ENCODE peak calls at places on chromosomes 7 and 10, in seven cellular contexts. S is effector memory CD4-positive, alpha-beta T cell; D is GM23338; W is astrocyte; Y is CD8-positive, alpha-beta memory T cell; E is endodermal cell; V is A549. R is an unnamed sample.

GRCh38 chr10:102413053-102413705 is 5.4 kb downstream of the PSD start:
- DNase-seq in S (no peak), W (no peak), V (no peak), Y (peak; percentile 43), D (peak; percentile 79), E (peak; percentile 65), R (no peak)

GRCh38 chr10:43201545-43202131 is 63.4 kb downstream of the CSGALNACT2 start:
- DNase-seq in D (no peak), V (no peak), W (no peak), E (peak; percentile 49), S (no peak), Y (no peak), R (no peak)

GRCh38 chr7:77288676-77289320 is 89.2 kb upstream of the FGL2 start:
- DNase-seq in Y (no peak), W (no peak), V (no peak), D (no peak), E (no peak), S (no peak), R (no peak)

GRCh38 chr10:48450233-48450810 is 143.8 kb downstream of the MAPK8 start:
- DNase-seq in W (no peak), V (no peak), D (no peak), Y (no peak), S (no peak), E (no peak), R (no peak)

GRCh38 chr7:47302560-47302959 is 279.4 kb downstream of the TNS3 start:
- DNase-seq in D (no peak), Y (no peak), S (no peak), V (no peak), E (no peak), W (no peak), R (no peak)

GRCh38 chr10:124084693-124085092 is 8.7 kb downstream of the CHST15 start:
- DNase-seq in S (no peak), Y (no peak), W (no peak), V (no peak), E (no peak), D (no peak), R (no peak)

GRCh38 chr10:96765406-96766240 is 45.3 kb upstream of the PIK3AP1 start:
- DNase-seq in D (peak; percentile 63), W (peak; percentile 31), S (peak; percentile 41), V (peak; percentile 53), E (peak; percentile 65), Y (peak; percentile 64), R (peak; percentile 47)

GRCh38 chr10:70920519-70920918 is 32.2 kb upstream of the PCBD1 start:
- DNase-seq in W (no peak), V (no peak), Y (no peak), E (no peak), S (no peak), D (no peak), R (no peak)

GRCh38 chr7:35185908-35186731 is 67.8 kb downstream of the TBX20 start:
- DNase-seq in S (no peak), W (peak; percentile 66), Y (no peak), V (no peak), E (peak; percentile 87), D (peak; percentile 64), R (peak; percentile 79)

GRCh38 chr7:28211006-28211405 is 30.4 kb upstream of the JAZF1 start:
- DNase-seq in E (no peak), V (no peak), W (peak; percentile 20), S (no peak), D (no peak), Y (no peak), R (peak; percentile 23)

GRCh38 chr7:134629445-134629844 is 17.2 kb upstream of the BPGM start:
- DNase-seq in S (no peak), D (no peak), W (no peak), E (no peak), Y (no peak), V (no peak), R (no peak)

GRCh38 chr10:79055892-79056291 is 12.9 kb upstream of the ZMIZ1 start:
- DNase-seq in Y (no peak), S (no peak), D (no peak), E (no peak), W (no peak), V (no peak), R (no peak)

GRCh38 chr10:68153473-68154210 is 44.4 kb downstream of the MYPN start:
- DNase-seq in E (peak; percentile 78), S (no peak), Y (no peak), D (peak; percentile 88), V (peak; percentile 97), W (peak; percentile 99), R (peak; percentile 98)

GRCh38 chr7:15870337-15870736 is 183.9 kb upstream of the MEOX2 start:
- DNase-seq in Y (no peak), E (no peak), W (no peak), S (no peak), D (no peak), V (no peak), R (no peak)

GRCh38 chr7:147411011-147411614 is 1179.5 kb upstream of the C7orf33 start:
- DNase-seq in D (no peak), W (no peak), V (no peak), E (no peak), S (no peak), Y (no peak), R (no peak)

GRCh38 chr7:4871056-4871680 is 9.3 kb upstream of the PAPOLB start:
- DNase-seq in Y (peak; percentile 3), D (no peak), V (no peak), S (no peak), E (no peak), W (no peak), R (peak; percentile 4)

GRCh38 chr10:132044803-132045202 is 20.9 kb upstream of the JAKMIP3 start:
- DNase-seq in V (no peak), D (no peak), Y (no peak), E (no peak), W (no peak), S (no peak), R (no peak)

GRCh38 chr7:50860598-50860997 is 77.9 kb upstream of the GRB10 start:
- DNase-seq in V (no peak), D (no peak), W (no peak), Y (no peak), S (no peak), E (no peak), R (no peak)

GRCh38 chr7:137667633-137668387 is 179.0 kb downstream of the DGKI start:
- DNase-seq in V (peak; percentile 11), D (no peak), W (peak; percentile 97), S (no peak), E (no peak), Y (no peak), R (peak; percentile 52)

GRCh38 chr10:128448796-128449195 is 322.6 kb upstream of the MKI67 start:
- DNase-seq in Y (no peak), W (no peak), E (no peak), V (no peak), D (no peak), S (no peak), R (no peak)
- H3K4me1 ChIP-seq in Y (no peaks in the 10 kb centered on the region), W (no peaks in the 10 kb centered on the region), E (no peaks in the 10 kb centered on the region), V (no peaks in the 10 kb centered on the region), D (no peaks in the 10 kb centered on the region), S (no peaks in the 10 kb centered on the region), R (no peaks in the 10 kb centered on the region)

GRCh38 chr10:103600325-103600724 is 106.8 kb downstream of the NEURL1 start:
- DNase-seq in S (no peak), E (no peak), W (no peak), D (no peak), V (no peak), Y (no peak), R (no peak)

GRCh38 chr10:103602852-103603155 is 109.3 kb downstream of the NEURL1 start:
- DNase-seq in D (no peak), W (no peak), S (no peak), Y (no peak), E (no peak), V (no peak), R (no peak)

GRCh38 chr10:103603382-103603781 is 109.9 kb downstream of the NEURL1 start:
- DNase-seq in S (no peak), V (no peak), Y (no peak), D (no peak), W (no peak), E (no peak), R (no peak)

GRCh38 chr10:103600956-103601569 is 107.6 kb downstream of the NEURL1 start:
- DNase-seq in Y (no peak), W (no peak), E (no peak), D (no peak), V (no peak), S (no peak), R (no peak)

DNA sequence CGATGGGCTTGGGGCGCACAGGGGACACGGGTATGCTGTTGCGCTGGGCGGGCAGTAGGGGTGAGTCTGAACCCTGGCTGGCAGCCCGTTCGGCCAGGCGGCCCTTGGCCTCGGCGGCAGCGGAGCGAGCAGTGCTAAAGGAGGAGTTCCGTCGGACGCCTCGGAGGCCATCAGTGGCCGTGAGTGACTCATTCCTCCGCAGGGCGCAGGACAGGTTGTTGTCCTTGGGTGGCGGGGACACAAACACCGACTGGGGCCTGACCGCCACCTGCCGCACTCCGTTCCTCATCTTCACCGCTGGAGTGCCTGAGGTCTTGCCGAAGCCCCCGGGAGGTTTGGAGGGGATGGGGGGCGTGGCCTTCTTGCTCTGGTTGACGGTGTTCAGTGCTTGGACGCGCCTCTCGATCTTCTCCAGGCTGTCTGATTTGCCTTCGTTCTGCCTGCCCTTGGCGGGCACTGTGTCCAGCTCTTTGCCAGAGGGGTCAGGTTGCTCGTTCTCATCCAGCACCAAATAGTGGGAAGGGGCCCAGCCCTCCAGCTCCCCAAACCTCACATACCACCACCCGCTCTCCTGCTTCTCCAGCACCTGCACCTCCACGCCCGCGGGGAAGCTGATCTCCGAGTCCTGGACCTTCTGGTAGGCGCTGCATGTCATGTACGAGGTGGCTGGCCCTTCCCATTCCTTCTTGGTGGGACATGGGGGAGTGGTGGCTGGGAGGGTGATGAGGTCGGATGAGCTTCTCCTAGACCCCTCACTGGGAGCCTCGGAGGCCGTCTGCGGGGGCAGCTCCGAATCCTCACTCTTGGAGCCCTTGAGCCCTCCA is 108.7 kb downstream of the NEURL1 start:
- DNase-seq in Y (no peak), E (no peak), V (no peak), W (no peak), D (no peak), S (no peak), R (no peak)
- H3K4me1 ChIP-seq in Y (no peaks in the 10 kb centered on the region), E (no peaks in the 10 kb centered on the region), V (peaks cover 5% of the 10 kb centered on the region), W (no peaks in the 10 kb centered on the region), D (peaks cover 4% of the 10 kb centered on the region), S (no peaks in the 10 kb centered on the region), R (peaks cover 6% of the 10 kb centered on the region)

DNA sequence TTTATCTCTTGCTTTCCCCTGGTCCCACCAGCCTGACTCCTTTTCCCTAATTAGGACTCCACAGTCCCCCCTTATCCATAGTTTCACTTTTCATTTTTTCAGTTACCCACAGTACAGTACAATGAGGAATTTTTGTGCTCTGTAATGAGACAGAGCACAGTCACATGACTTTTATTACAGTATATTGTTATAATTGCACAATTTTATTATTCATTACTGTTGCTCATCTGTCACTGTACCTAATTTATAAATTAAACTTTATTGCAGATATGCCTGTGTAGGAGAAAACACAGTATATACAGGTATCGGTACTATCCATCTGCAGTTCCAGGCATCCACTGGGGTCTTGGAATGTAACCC is 125.4 kb downstream of the KCNMA1 start:
- DNase-seq in E (no peak), D (no peak), V (no peak), S (no peak), W (no peak), Y (no peak), R (no peak)
- H3K4me1 ChIP-seq in E (peaks cover 6% of the 10 kb centered on the region), D (peaks cover 12% of the 10 kb centered on the region), V (peaks cover 34% of the 10 kb centered on the region), S (no peaks in the 10 kb centered on the region), W (peaks cover 40% of the 10 kb centered on the region), Y (no peaks in the 10 kb centered on the region), R (peaks cover 25% of the 10 kb centered on the region)

GRCh38 chr7:104955276-104955675 is 58.7 kb upstream of the KMT2E start:
- DNase-seq in D (no peak), E (no peak), W (no peak), S (no peak), V (no peak), Y (no peak), R (no peak)
- H3K4me1 ChIP-seq in D (no peaks in the 10 kb centered on the region), E (no peaks in the 10 kb centered on the region), W (peaks cover 8% of the 10 kb centered on the region), S (no peaks in the 10 kb centered on the region), V (no peaks in the 10 kb centered on the region), Y (peaks cover 12% of the 10 kb centered on the region), R (peaks cover 21% of the 10 kb centered on the region)